ENCODE peak calls at places on chromosomes 4 and X, in four cellular contexts. K, T, S and V are unnamed samples.

GRCh38 chrX:81377329-81377728 is 175.4 kb downstream of the SH3BGRL start:
- DNase-seq in K (peak), T (peak), S (peak), V (no peak)

GRCh38 chr4:40340034-40340433 is 4.9 kb downstream of the CHRNA9 start:
- DNase-seq in K (no peak), T (no peak), S (no peak), V (no peak)

GRCh38 chr4:184684491-184685189 is 35.1 kb downstream of the PRIMPOL start:
- DNase-seq in K (peak), T (no peak), S (no peak), V (no peak)

GRCh38 chr4:93842512-93843252 is 14.1 kb downstream of the ATOH1 start:
- DNase-seq in K (no peak), T (no peak), S (peak), V (no peak)

GRCh38 chr4:155966171-155966570 is 12.5 kb upstream of the CTSO start:
- DNase-seq in K (no peak), T (no peak), S (no peak), V (no peak)

GRCh38 chr4:66062044-66062443 is 391.8 kb upstream of the EPHA5 start:
- DNase-seq in K (no peak), T (no peak), S (no peak), V (no peak)

GRCh38 chr4:119286377-119287002 is 35.4 kb downstream of the FABP2 start:
- DNase-seq in K (peak), T (peak), S (peak), V (no peak)

GRCh38 chrX:69285881-69286545 is 120.8 kb upstream of the PJA1 start:
- DNase-seq in K (peak), T (peak), S (no peak), V (peak)

GRCh38 chrX:80578518-80579105 is 158.4 kb downstream of the TENT5D start:
- DNase-seq in K (peak), T (peak), S (peak), V (no peak)

GRCh38 chr4:6782846-6783110 is 251 bp downstream of the KIAA0232 start:
- DNase-seq in K (no peak), T (no peak), S (no peak), V (no peak)

GRCh38 chr4:69760455-69760854 is at the start of gene SULT1B1:
- DNase-seq in K (no peak), T (no peak), S (no peak), V (no peak)

GRCh38 chr4:183008492-183008891 is 90.6 kb upstream of the WWC2 start:
- DNase-seq in K (peak), T (no peak), S (no peak), V (peak)

GRCh38 chr4:113952452-113953029 is 26.9 kb downstream of the ARSJ start:
- DNase-seq in K (peak), T (peak), S (peak), V (peak)

GRCh38 chr4:46586566-46586965 is 196.6 kb upstream of the GABRA2 start:
- DNase-seq in K (no peak), T (no peak), S (no peak), V (peak)

GRCh38 chr4:127210877-127211276 is 421.9 kb upstream of the INTU start:
- DNase-seq in K (no peak), T (no peak), S (no peak), V (no peak)

GRCh38 chr4:53094040-53094439 is 231.9 kb downstream of the RASL11B start:
- DNase-seq in K (no peak), T (no peak), S (no peak), V (no peak)

GRCh38 chr4:53089940-53090729 is 228.0 kb downstream of the RASL11B start:
- DNase-seq in K (no peak), T (no peak), S (no peak), V (no peak)

DNA sequence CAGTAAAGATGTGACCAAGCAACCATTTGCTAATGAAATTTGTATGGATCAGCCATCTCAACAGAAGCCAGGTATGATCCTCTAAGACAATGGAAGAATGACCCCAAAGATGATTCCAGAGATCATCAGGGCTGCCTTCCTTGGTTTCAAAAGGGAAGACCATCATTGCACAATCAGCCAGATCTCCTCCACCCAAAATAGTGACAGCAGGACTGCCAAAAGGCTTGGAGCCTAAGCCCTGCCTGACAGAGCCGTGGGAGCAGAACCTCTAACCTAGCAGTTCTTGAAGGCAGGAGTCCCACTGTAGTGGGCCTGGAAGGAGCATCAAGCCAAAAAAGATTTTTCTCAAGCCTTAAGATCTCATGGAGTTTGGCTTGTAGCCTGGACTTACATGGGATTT is 226.0 kb downstream of the RASL11B start:
- DNase-seq in K (no peak), T (no peak), S (no peak), V (no peak)
- TF ChIP-seq NR3C1 in K (no peak), T (no peak), S (no peak), V (no peak)

GRCh38 chr4:4704267-4704666 is 155.2 kb upstream of the MSX1 start:
- DNase-seq in K (no peak), T (no peak), S (no peak), V (no peak)
- TF ChIP-seq NR3C1 in K (no peak), T (no peak), S (no peak), V (no peak)

GRCh38 chr4:8891646-8892555 is 20.3 kb upstream of the HMX1 start:
- DNase-seq in K (no peak), T (no peak), S (no peak), V (peak)
- TF ChIP-seq NR3C1 in K (no peak), T (no peak), S (no peak), V (no peak)

GRCh38 chr4:21113496-21114213 is 413.4 kb downstream of the PACRGL start:
- DNase-seq in K (no peak), T (no peak), S (no peak), V (no peak)

GRCh38 chr4:21117771-21118170 is 417.5 kb downstream of the PACRGL start:
- DNase-seq in K (no peak), T (no peak), S (no peak), V (no peak)

DNA sequence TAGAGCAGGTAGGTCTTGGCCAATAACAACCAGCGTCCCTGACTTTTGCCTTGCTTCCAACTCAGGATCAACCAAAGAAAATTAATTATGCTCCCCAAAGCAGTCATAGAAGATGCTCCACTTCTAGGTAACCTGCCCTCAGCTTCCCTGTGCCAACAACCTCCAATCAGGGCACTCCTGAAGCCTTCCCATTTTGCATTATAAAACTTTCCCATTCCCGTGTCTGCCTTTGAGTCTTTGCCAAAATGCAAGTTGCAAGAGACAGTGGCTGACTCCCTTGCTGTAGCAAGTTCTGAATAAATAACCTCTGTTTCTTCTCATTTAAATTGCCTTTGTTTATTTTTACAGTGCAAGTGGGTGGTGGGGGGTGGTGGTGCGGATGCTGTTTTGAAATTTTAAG is 418.0 kb downstream of the PACRGL start:
- DNase-seq in K (no peak), T (no peak), S (no peak), V (no peak)
- TF ChIP-seq NR3C1 in K (no peak), T (no peak), S (no peak), V (no peak)